ENCODE peak calls at places on chromosome 10, in nine cellular contexts. B, Q, U, V, N, F, A, J and I are unnamed samples. For H3K4me1, the result is how much of the 10 kb centered on the place peaks cover.

GRCh38 chr10:49008056-49008455 is 68.4 kb upstream of the LRRC18 start:
- DNase-seq in B (no peak), Q (no peak), U (no peak), V (no peak), N (no peak), F (no peak), A (no peak), J (no peak), I (no peak)

GRCh38 chr10:103069453-103070331 is 123.4 kb downstream of the NT5C2 start:
- DNase-seq in B (peak), Q (peak), U (peak), V (peak), N (peak), F (no peak), A (peak), J (peak), I (peak)

GRCh38 chr10:90842710-90843109 is 15.1 kb downstream of the HTR7 start:
- DNase-seq in B (no peak), Q (no peak), U (peak), V (no peak), N (no peak), F (no peak), A (no peak), J (no peak), I (no peak)

GRCh38 chr10:30189254-30189583 is 129.8 kb upstream of the JCAD start:
- DNase-seq in B (no peak), Q (no peak), U (no peak), V (no peak), N (no peak), F (no peak), A (no peak), J (no peak), I (no peak)

GRCh38 chr10:121158988-121159579 is 307.9 kb downstream of the WDR11 start:
- DNase-seq in B (peak), Q (no peak), U (no peak), V (no peak), N (no peak), F (no peak), A (peak), J (peak), I (no peak)

GRCh38 chr10:71902351-71902750 is 51.3 kb upstream of the PSAP start:
- DNase-seq in B (no peak), Q (no peak), U (no peak), V (no peak), N (no peak), F (no peak), A (no peak), J (no peak), I (no peak)

GRCh38 chr10:116545756-116546155 is at the start of gene PNLIP:
- DNase-seq in B (peak), Q (no peak), U (no peak), V (no peak), N (no peak), F (no peak), A (no peak), J (no peak), I (no peak)

GRCh38 chr10:33240931-33241330 is 93.5 kb downstream of the NRP1 start:
- DNase-seq in B (no peak), Q (peak), U (peak), V (no peak), N (no peak), F (no peak), A (no peak), J (no peak), I (no peak)

GRCh38 chr10:122847782-122848604 is 2.3 kb upstream of the CUZD1 start:
- DNase-seq in B (peak), Q (peak), U (no peak), V (no peak), N (no peak), F (no peak), A (no peak), J (peak), I (no peak)

GRCh38 chr10:51001587-51001986 is 72.7 kb upstream of the PRKG1 start:
- DNase-seq in B (peak), Q (peak), U (peak), V (no peak), N (no peak), F (no peak), A (no peak), J (no peak), I (no peak)
- H3K4me3 ChIP-seq in B (no peak), Q (no peak), U (peak), V (no peak), N (no peak), F (no peak), A (no peak), J (no peak), I (no peak)

GRCh38 chr10:17062009-17062408 is 67.6 kb downstream of the CUBN start:
- DNase-seq in B (no peak), Q (peak), U (peak), V (peak), N (no peak), F (no peak), A (peak), J (no peak), I (no peak)

GRCh38 chr10:17059197-17059688 is 70.4 kb downstream of the CUBN start:
- DNase-seq in B (no peak), Q (peak), U (peak), V (peak), N (no peak), F (no peak), A (peak), J (no peak), I (no peak)

GRCh38 chr10:17061418-17061817 is 68.2 kb downstream of the CUBN start:
- DNase-seq in B (no peak), Q (no peak), U (peak), V (no peak), N (no peak), F (no peak), A (no peak), J (no peak), I (no peak)

GRCh38 chr10:17058093-17058492 is 71.5 kb downstream of the CUBN start:
- DNase-seq in B (no peak), Q (no peak), U (no peak), V (no peak), N (no peak), F (no peak), A (no peak), J (no peak), I (no peak)

GRCh38 chr10:17060289-17060688 is 69.3 kb downstream of the CUBN start:
- DNase-seq in B (no peak), Q (no peak), U (no peak), V (no peak), N (no peak), F (no peak), A (no peak), J (no peak), I (no peak)
- H3K4me1 ChIP-seq in B (under half), Q (under half), U (half or more), V (under half), N (under half), F (under half), A (under half), J (under half), I (under half)

GRCh38 chr10:127234306-127234800 is 38.0 kb upstream of the INSYN2A start:
- DNase-seq in B (no peak), Q (no peak), U (no peak), V (no peak), N (no peak), F (no peak), A (no peak), J (no peak), I (no peak)

DNA sequence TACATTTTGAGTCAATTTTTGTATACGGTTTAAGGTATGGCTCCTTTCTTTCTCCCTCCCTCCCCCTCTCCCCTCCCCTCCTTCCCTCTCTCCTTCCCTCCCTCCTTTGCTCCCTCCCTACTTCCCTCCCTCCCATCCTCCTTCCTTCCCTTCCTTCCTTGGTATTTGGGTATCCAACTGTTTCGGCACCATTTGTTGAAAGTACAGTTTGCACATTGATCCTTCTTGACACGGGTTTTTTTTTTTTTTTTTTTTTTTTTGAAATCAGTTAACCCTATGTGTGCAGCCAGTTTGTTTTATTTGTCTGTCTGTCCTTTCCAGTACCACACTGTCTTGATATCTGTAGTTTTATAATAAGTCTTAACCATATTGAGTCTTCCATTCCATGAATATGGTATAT is 39.9 kb upstream of the INSYN2A start:
- DNase-seq in B (no peak), Q (no peak), U (no peak), V (no peak), N (no peak), F (no peak), A (no peak), J (no peak), I (no peak)
- H3K27ac ChIP-seq in B (no peak), Q (no peak), U (no peak), V (no peak), N (no peak), F (no peak), A (no peak), J (no peak), I (no peak)

GRCh38 chr10:43707755-43708154 is 59.1 kb upstream of the ZNF32 start:
- DNase-seq in B (no peak), Q (no peak), U (peak), V (no peak), N (no peak), F (no peak), A (no peak), J (no peak), I (no peak)
- H3K4me3 ChIP-seq in B (no peak), Q (no peak), U (no peak), V (no peak), N (no peak), F (no peak), A (no peak), J (no peak), I (no peak)

GRCh38 chr10:130740788-130741785 is 570.4 kb downstream of the TCERG1L start:
- DNase-seq in B (no peak), Q (no peak), U (no peak), V (no peak), N (peak), F (no peak), A (no peak), J (no peak), I (no peak)

GRCh38 chr10:130737622-130738021 is 573.9 kb downstream of the TCERG1L start:
- DNase-seq in B (no peak), Q (no peak), U (peak), V (no peak), N (peak), F (no peak), A (peak), J (no peak), I (no peak)

GRCh38 chr10:130740166-130740565 is 571.4 kb downstream of the TCERG1L start:
- DNase-seq in B (no peak), Q (no peak), U (no peak), V (no peak), N (no peak), F (no peak), A (no peak), J (no peak), I (no peak)

GRCh38 chr10:130739757-130740145 is 571.8 kb downstream of the TCERG1L start:
- DNase-seq in B (no peak), Q (no peak), U (no peak), V (no peak), N (no peak), F (no peak), A (no peak), J (no peak), I (no peak)

GRCh38 chr10:130739016-130739756 is 572.3 kb downstream of the TCERG1L start:
- DNase-seq in B (no peak), Q (no peak), U (no peak), V (no peak), N (no peak), F (no peak), A (no peak), J (no peak), I (no peak)
- H3K4me1 ChIP-seq in B (under half), Q (under half), U (under half), V (under half), N (under half), F (under half), A (under half), J (under half), I (under half)

GRCh38 chr10:114550756-114551290 is 107.3 kb downstream of the ABLIM1 start:
- DNase-seq in B (no peak), Q (peak), U (peak), V (peak), N (no peak), F (no peak), A (no peak), J (no peak), I (no peak)
- H3K27ac ChIP-seq in B (peak), Q (no peak), U (no peak), V (no peak), N (no peak), F (peak), A (no peak), J (peak), I (no peak)

DNA sequence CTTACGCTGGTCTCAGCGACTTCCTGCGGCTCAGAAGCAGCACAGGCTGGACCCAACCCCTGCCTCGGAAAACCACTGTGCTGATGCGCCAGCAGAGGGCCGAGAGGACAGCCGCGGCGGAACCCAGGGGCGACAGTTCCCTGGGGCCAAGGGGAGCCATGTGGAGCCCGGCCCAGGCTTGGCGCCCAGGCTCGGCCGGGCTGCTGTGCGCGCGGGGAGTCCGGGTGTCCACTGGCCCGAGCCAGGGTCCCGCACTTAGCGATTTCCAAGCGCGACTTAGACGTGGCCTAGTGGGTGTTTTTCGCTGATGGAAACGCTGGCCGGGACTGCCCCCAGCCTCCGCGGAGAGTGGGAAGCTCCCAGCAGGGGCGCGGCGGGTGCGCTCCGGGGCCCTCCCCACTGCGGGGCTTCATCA is 18.6 kb upstream of the ZNF32 start:
- DNase-seq in B (no peak), Q (peak), U (peak), V (peak), N (no peak), F (no peak), A (no peak), J (no peak), I (no peak)
- H3K4me3 ChIP-seq in B (no peak), Q (no peak), U (peak), V (no peak), N (peak), F (peak), A (no peak), J (no peak), I (no peak)

GRCh38 chr10:14565199-14565598 is 209.5 kb downstream of the FAM107B start:
- DNase-seq in B (no peak), Q (no peak), U (no peak), V (no peak), N (no peak), F (no peak), A (no peak), J (no peak), I (no peak)
- H3K4me1 ChIP-seq in B (under half), Q (under half), U (under half), V (half or more), N (under half), F (under half), A (under half), J (under half), I (half or more)